ENCODE peak calls at places on chromosome 10, in four cellular contexts. E is kidney; X is CD4-positive, CD25-positive, alpha-beta regulatory T cell; T is PC-3. Q is an unnamed sample. For H3K4me1, the result is how much of the 10 kb centered on the place peaks cover.

GRCh38 chr10:6033954-6034353 is 28.2 kb downstream of the IL2RA start:
- DNase-seq in E (no peak), X (no peak), T (no peak), Q (no peak)

GRCh38 chr10:72692057-72692891 is at the start of gene MCU:
- DNase-seq in E (peak), X (peak), T (peak), Q (no peak)

GRCh38 chr10:30865141-30865926 is 166.3 kb downstream of the ZNF438 start:
- DNase-seq in X (no peak), T (no peak), E (no peak), Q (no peak)

GRCh38 chr10:5447071-5447470 is 34.7 kb downstream of the NET1 start:
- DNase-seq in E (no peak), X (no peak), T (no peak), Q (no peak)

GRCh38 chr10:27252267-27253000 is 11.8 kb upstream of the ACBD5 start:
- DNase-seq in T (no peak), X (peak), E (peak), Q (no peak)

GRCh38 chr10:7045891-7046599 is 364.8 kb downstream of the SFMBT2 start:
- DNase-seq in T (no peak), X (no peak), E (no peak), Q (no peak)

GRCh38 chr10:62317257-62317656 is 48.6 kb upstream of the RTKN2 start:
- DNase-seq in X (no peak), E (no peak), T (no peak), Q (no peak)

GRCh38 chr10:114970515-114970914 is 32.5 kb downstream of the TRUB1 start:
- DNase-seq in T (no peak), E (no peak), X (no peak), Q (no peak)

GRCh38 chr10:86657396-86658011 is 3.2 kb downstream of the OPN4 start:
- DNase-seq in T (no peak), E (peak), X (no peak), Q (no peak)

GRCh38 chr10:22218448-22218847 is 633 bp upstream of the EBLN1 start:
- DNase-seq in T (no peak), E (no peak), X (no peak), Q (peak)

GRCh38 chr10:22647244-22647643 is 67.1 kb downstream of the PIP4K2A start:
- DNase-seq in X (no peak), T (no peak), E (no peak), Q (no peak)

GRCh38 chr10:816958-817357 is 114.5 kb downstream of the LARP4B start:
- DNase-seq in T (no peak), X (no peak), E (no peak), Q (no peak)

GRCh38 chr10:20709708-20710107 is 187.4 kb downstream of the NEBL start:
- DNase-seq in X (no peak), E (no peak), T (no peak), Q (no peak)

GRCh38 chr10:87177-88080 is 38.3 kb upstream of the TUBB8 start:
- DNase-seq in T (no peak), X (no peak), E (no peak), Q (no peak)

GRCh38 chr10:103262229-103262628 is 14.7 kb upstream of the INA start:
- DNase-seq in T (peak), E (no peak), X (no peak), Q (no peak)

GRCh38 chr10:21084700-21085099 is 187.6 kb upstream of the NEBL start:
- DNase-seq in E (no peak), X (no peak), T (no peak), Q (no peak)

GRCh38 chr10:27383595-27384542 is 120.2 kb upstream of the RAB18 start:
- DNase-seq in E (no peak), T (peak), X (no peak), Q (no peak)

GRCh38 chr10:36336315-36336714 is 694.2 kb upstream of the FZD8 start:
- DNase-seq in E (no peak), T (no peak), X (no peak), Q (no peak)

GRCh38 chr10:132774905-132775863 is 10.8 kb downstream of the NKX6-2 start:
- DNase-seq in E (no peak), T (no peak), X (no peak), Q (peak)

GRCh38 chr10:98208925-98209324 is 59.1 kb downstream of the LOXL4 start:
- DNase-seq in E (no peak), X (no peak), T (no peak), Q (no peak)

GRCh38 chr10:29409241-29410051 is 120.6 kb downstream of the LYZL1 start:
- DNase-seq in T (peak), X (peak), E (peak), Q (peak)

GRCh38 chr10:64286533-64286932 is 765.3 kb downstream of the REEP3 start:
- DNase-seq in X (no peak), E (no peak), T (peak), Q (no peak)
- H3K27ac ChIP-seq in X (no peak), E (no peak), T (no peak), Q (no peak)

DNA sequence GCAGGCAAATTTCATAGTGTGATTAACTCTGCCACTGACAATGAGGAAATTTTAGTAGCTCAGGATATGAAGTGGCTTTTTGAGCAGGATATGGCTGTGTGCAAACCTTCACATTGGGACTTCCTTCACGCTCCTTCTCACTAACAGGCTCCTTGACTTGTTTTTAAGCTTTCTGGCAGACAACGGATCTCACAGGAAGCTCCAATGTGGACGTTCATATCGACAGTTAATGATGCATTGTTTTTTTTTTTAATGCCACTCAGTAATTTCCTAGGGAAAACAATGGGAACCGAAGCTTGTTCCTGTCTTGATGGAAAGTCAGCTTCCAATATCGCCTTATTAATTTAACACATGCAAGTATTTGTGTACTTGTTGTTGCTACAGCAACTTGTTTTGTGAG is 84.8 kb downstream of the NRP1 start:
- DNase-seq in T (peak), X (no peak), E (no peak), Q (no peak)
- H3K4me1 ChIP-seq in T (half or more), X (under half), E (under half), Q (under half)

GRCh38 chr10:92850186-92850585 is 1.9 kb downstream of the EXOC6 start:
- DNase-seq in T (peak), E (no peak), X (no peak), Q (no peak)

GRCh38 chr10:92849234-92849525 is 860 bp downstream of the EXOC6 start:
- DNase-seq in X (no peak), E (no peak), T (no peak), Q (no peak)

GRCh38 chr10:92851003-92851402 is 2.7 kb downstream of the EXOC6 start:
- DNase-seq in X (no peak), T (no peak), E (no peak), Q (no peak)

GRCh38 chr10:92848441-92849233 is at the start of gene EXOC6:
- DNase-seq in X (peak), E (peak), T (peak), Q (peak)

DNA sequence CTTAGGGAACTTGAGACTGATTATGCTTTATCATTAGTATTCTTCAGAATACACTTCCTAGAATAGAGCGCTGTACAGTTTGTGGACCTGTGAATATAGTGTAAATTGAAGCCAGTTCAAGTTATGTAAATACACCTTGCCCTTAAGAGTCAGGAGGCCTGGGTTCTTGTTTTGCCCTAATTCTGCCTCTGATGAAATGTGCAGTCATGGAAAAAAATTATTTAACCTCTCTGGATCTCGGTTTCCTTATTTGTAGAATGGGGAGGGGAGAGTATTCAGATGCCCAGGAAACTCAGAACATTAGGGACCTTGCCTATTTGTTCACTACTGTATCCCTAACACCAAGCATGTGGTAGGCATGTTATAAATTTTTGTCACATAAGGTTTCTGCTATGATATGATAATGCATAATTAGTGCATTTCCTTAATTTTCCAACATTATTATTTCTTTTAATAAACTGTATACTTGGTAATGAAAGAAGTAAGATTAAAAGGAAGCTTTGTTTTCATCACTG is 1.3 kb downstream of the EXOC6 start:
- DNase-seq in X (no peak), T (no peak), E (no peak), Q (no peak)
- H3K27ac ChIP-seq in X (no peak), T (no peak), E (no peak), Q (no peak)

DNA sequence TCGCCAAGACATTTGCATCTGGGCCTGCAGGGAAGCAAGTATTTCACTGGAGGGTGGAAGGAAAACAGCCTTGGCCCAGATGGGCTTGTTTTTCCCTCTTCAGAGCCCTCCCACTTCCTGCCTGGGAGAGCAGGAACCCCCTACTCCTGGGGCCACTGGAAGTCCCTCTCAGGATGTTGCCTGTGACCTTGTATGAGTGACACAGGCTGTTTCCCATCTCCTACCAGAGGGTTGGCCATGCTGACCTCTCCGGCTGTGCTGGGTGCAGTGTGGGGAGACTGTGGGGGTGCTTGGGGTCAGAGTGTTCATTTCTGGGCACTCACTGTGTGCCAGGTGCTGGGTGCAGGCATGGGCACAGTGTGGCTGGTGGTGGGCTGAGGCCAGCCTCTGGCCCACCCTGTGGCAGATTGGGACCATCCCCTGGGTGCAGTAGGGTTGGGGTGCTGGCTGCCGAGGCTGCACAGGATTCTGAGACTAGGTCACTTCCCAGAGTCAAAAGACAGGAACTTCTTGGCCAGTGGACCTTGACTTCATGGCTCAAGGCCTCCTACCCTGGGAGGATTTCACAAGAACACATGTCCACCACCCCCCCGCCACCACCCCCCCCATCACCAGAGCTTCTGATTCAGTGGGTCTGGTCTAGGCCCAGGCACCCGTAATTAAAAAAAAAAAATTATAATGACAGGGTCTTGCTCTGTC is 10.2 kb downstream of the TSPAN15 start:
- DNase-seq in E (no peak), X (no peak), T (no peak), Q (no peak)
- H3K4me1 ChIP-seq in E (under half), X (under half), T (half or more), Q (under half)

GRCh38 chr10:17075510-17075909 is 54.1 kb downstream of the CUBN start:
- DNase-seq in X (no peak), E (no peak), T (peak), Q (no peak)
- H3K27ac ChIP-seq in X (no peak), E (no peak), T (peak), Q (no peak)

GRCh38 chr10:94281654-94282053 is 81.1 kb downstream of the NOC3L start:
- DNase-seq in E (no peak), T (no peak), X (no peak), Q (no peak)
- H3K4me1 ChIP-seq in E (under half), T (under half), X (under half), Q (under half)

DNA sequence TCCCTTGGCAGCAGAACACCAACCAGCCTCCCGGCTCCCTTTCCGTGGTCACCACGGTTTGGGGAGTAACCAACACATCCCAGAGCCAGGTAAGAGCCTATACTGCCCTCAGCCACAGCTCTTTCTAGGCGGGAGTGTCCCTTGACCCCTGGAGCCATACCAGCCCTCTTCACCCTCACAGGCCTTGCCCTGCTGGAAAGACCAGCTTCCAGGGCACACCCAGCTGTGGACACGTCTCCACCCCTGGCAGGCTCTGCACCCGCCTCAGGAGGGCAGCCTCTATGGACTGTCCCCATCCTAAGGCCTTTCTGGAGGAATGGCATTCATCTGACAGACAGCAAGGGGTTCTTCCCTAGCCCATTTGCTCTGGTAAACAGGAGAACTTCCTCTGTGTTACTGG is 57.5 kb upstream of the PPIF start:
- DNase-seq in E (no peak), X (no peak), T (peak), Q (no peak)
- H3K27ac ChIP-seq in E (no peak), X (no peak), T (no peak), Q (no peak)

Q was measured in HCT116.